ENCODE peak calls at places on chromosome 22, in nine cellular contexts. W is foreskin keratinocyte; V is fibroblast of mammary gland; D is activated CD8-positive, alpha-beta T cell treated with anti-CD3 and anti-CD28 coated beads for 36 hours; A is progenitor cell of endocrine pancreas; P is heart left ventricle; X is adrenal gland; S is spleen; K is psoas muscle. E is an unnamed sample.
A peak's percentile ranks its signal among the peaks of the same experiment; 100 is the strongest.

GRCh38 chr22:39179841-39180335 is 27.4 kb upstream of the CBX7 start:
- DNase-seq in S (peak; percentile 68), X (no peak), D (no peak), W (no peak), K (no peak), P (no peak), A (no peak), V (no peak), E (no peak)

GRCh38 chr22:38599466-38599865 is 29.5 kb upstream of the DMC1 start:
- DNase-seq in A (no peak), V (no peak), K (no peak), P (no peak), X (no peak), D (no peak), W (no peak), S (no peak), E (no peak)

GRCh38 chr22:39592104-39593060 is 21.8 kb downstream of the CACNA1I start:
- DNase-seq in K (peak; percentile 44), V (peak; percentile 70), D (no peak), A (no peak), X (peak; percentile 96), P (no peak), S (no peak), W (peak; percentile 15), E (no peak)

GRCh38 chr22:22944268-22944985 is 56.8 kb downstream of the IGLL5 start:
- DNase-seq in D (no peak), K (no peak), A (peak; percentile 5), P (no peak), X (peak; percentile 11), S (peak; percentile 74), W (no peak), V (no peak), E (no peak)

GRCh38 chr22:39292561-39293074 is 26.8 kb downstream of the RPL3 start:
- DNase-seq in W (peak; percentile 80), K (peak; percentile 91), S (peak; percentile 93), D (no peak), V (peak; percentile 87), X (peak; percentile 96), A (no peak), P (peak; percentile 96), E (no peak)

GRCh38 chr22:38733329-38734202 is 22.2 kb downstream of the SUN2 start:
- DNase-seq in K (peak; percentile 82), D (peak; percentile 71), V (peak; percentile 32), S (peak; percentile 84), P (peak; percentile 66), W (no peak), A (peak; percentile 37), X (peak; percentile 77), E (no peak)

GRCh38 chr22:17101475-17102296 is 16.9 kb downstream of the IL17RA start:
- DNase-seq in A (no peak), D (no peak), V (no peak), X (no peak), W (no peak), P (no peak), K (no peak), S (peak; percentile 66), E (no peak)

GRCh38 chr22:19181786-19182471 is 3.4 kb upstream of the SLC25A1 start:
- DNase-seq in V (no peak), K (no peak), S (no peak), P (no peak), A (no peak), W (no peak), D (peak; percentile 51), X (no peak), E (no peak)

GRCh38 chr22:17496843-17497242 is 66.5 kb upstream of the SLC25A18 start:
- DNase-seq in S (no peak), V (no peak), P (no peak), A (no peak), X (no peak), D (no peak), W (no peak), K (no peak), E (no peak)

GRCh38 chr22:26977741-26978140 is 320.4 kb downstream of the MIAT start:
- DNase-seq in D (no peak), A (no peak), W (no peak), X (no peak), V (no peak), S (no peak), P (no peak), K (no peak), E (no peak)

GRCh38 chr22:44888491-44888941 is 121.3 kb downstream of the PHF21B start:
- DNase-seq in S (no peak), D (no peak), K (no peak), X (no peak), P (no peak), W (no peak), A (no peak), V (no peak), E (no peak)

GRCh38 chr22:28978158-28978557 is 83.5 kb downstream of the C22orf31 start:
- DNase-seq in D (peak; percentile 17), A (no peak), X (peak; percentile 63), S (no peak), V (peak; percentile 69), K (peak; percentile 65), W (no peak), P (peak; percentile 64), E (no peak)

GRCh38 chr22:37156686-37157435 is 7.1 kb upstream of the IL2RB start:
- DNase-seq in S (peak; percentile 69), W (no peak), P (no peak), A (no peak), X (no peak), D (no peak), V (no peak), K (no peak), E (no peak)

DNA sequence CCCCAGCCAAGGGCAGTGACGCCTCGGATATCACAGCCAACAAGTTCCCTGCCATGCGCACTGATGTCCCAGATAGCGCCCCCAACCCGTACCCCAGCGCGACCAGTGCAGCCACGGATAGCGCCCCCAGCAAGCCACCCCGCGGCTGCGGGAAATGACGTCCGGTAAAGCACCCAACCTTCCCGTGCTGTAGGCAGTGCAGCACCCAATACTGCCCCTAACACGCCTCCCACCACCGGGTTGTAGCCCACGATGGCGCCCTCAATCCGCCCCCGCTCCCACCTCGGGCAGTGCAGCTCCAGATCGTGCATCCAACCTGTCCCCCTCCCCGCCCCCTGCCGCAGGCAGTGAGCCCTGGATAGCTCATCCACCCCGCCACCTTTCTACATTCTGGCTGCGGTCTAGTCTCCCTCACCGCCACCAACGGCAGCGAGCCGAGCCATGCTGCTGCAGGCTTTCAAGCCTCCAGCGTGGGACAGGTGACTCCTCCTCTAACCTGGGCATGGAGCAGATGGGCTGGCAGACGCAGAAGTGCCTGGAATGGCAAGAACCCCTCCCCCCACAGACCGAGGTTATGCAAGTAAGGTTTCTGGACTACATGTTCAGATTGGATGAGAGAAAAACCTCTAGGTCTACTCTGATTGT is 540 bp downstream of the RFPL2 start:
- DNase-seq in P (no peak), V (no peak), W (no peak), D (no peak), S (no peak), A (no peak), X (no peak), K (no peak), E (no peak)
- TF ChIP-seq CTCF in P (no peak), V (no peak), W (no peak), D (no peak), S (no peak), A (no peak), X (no peak), K (no peak), E (peak; percentile 19)

GRCh38 chr22:40856513-40857308 is at the start of the genes ST13 and XPNPEP3:
- DNase-seq in W (peak; percentile 89), S (peak; percentile 99), A (peak; percentile 93), P (peak; percentile 98), V (peak; percentile 96), D (peak; percentile 98), K (peak; percentile 98), X (peak; percentile 98), E (no peak)
- TF ChIP-seq CTCF in W (peak; percentile 55), S (peak; percentile 46), A (peak; percentile 40), P (peak; percentile 17), V (peak; percentile 7), D (peak; percentile 16), K (no peak), X (peak; percentile 14), E (no peak)

GRCh38 chr22:36102995-36103394 is 57.6 kb downstream of the APOL3 start:
- DNase-seq in S (no peak), W (no peak), P (no peak), A (no peak), D (no peak), V (no peak), X (no peak), K (no peak), E (no peak)

GRCh38 chr22:36104988-36105387 is 55.6 kb downstream of the APOL3 start:
- DNase-seq in W (no peak), P (no peak), D (no peak), X (no peak), S (no peak), A (no peak), K (no peak), V (peak; percentile 44), E (no peak)

GRCh38 chr22:36103891-36104290 is 56.7 kb downstream of the APOL3 start:
- DNase-seq in W (no peak), S (no peak), K (no peak), V (no peak), A (no peak), P (no peak), X (no peak), D (no peak), E (no peak)

GRCh38 chr22:36106910-36107309 is 53.6 kb downstream of the APOL3 start:
- DNase-seq in W (no peak), D (no peak), P (no peak), X (no peak), S (no peak), A (no peak), V (no peak), K (no peak), E (no peak)

GRCh38 chr22:36104435-36104834 is 56.1 kb downstream of the APOL3 start:
- DNase-seq in W (no peak), S (no peak), X (no peak), P (no peak), V (no peak), K (no peak), D (no peak), A (no peak), E (no peak)
- TF ChIP-seq CTCF in W (peak; percentile 34), S (no peak), X (no peak), P (no peak), V (no peak), K (no peak), D (no peak), A (peak; percentile 15), E (no peak)

GRCh38 chr22:46634011-46634699 is 14.0 kb downstream of the GRAMD4 start:
- DNase-seq in W (no peak), K (no peak), S (no peak), A (no peak), X (peak; percentile 51), D (no peak), P (no peak), V (no peak), E (no peak)

GRCh38 chr22:46636221-46637002 is 16.2 kb downstream of the GRAMD4 start:
- DNase-seq in X (no peak), A (no peak), V (no peak), S (no peak), D (no peak), W (no peak), P (no peak), K (peak; percentile 60), E (no peak)

GRCh38 chr22:46633334-46633890 is 13.2 kb downstream of the GRAMD4 start:
- DNase-seq in P (no peak), D (no peak), K (no peak), V (no peak), W (no peak), A (no peak), X (no peak), S (no peak), E (no peak)

GRCh38 chr22:46637711-46638600 is 17.8 kb downstream of the GRAMD4 start:
- DNase-seq in S (no peak), V (no peak), X (no peak), W (no peak), P (no peak), D (no peak), K (no peak), A (no peak), E (no peak)

GRCh38 chr22:46635756-46636155 is 15.6 kb downstream of the GRAMD4 start:
- DNase-seq in S (no peak), D (no peak), P (no peak), A (no peak), W (no peak), V (no peak), K (no peak), X (no peak), E (no peak)
- TF ChIP-seq CTCF in S (no peak), D (no peak), P (no peak), A (peak; percentile 38), W (no peak), V (no peak), K (no peak), X (no peak), E (no peak)